ENCODE peak calls at places on chromosomes 2 and 18, in ten cellular contexts. C, Z, I, P, N, M, S, B, E and J are unnamed samples.

GRCh38 chr18:75036941-75037516 is 171.9 kb downstream of the PTGR3 start:
- DNase-seq in C (no peak), Z (peak; percentile 2), I (no peak), P (no peak), N (no peak), M (no peak), S (no peak), B (no peak), E (no peak), J (no peak)

GRCh38 chr2:106004854-106005253 is 189.2 kb downstream of the UXS1 start:
- DNase-seq in C (no peak), Z (no peak), I (no peak), P (no peak), N (no peak), M (no peak), S (no peak), B (no peak), E (no peak), J (no peak)

GRCh38 chr2:200376422-200377142 is 70.1 kb downstream of the SPATS2L start:
- DNase-seq in C (no peak), Z (no peak), I (no peak), P (no peak), N (no peak), M (no peak), S (no peak), B (no peak), E (no peak), J (no peak)

GRCh38 chr18:76459312-76459686 is 35.7 kb downstream of the ZNF516 start:
- DNase-seq in C (no peak), Z (no peak), I (no peak), P (no peak), N (peak; percentile 49), M (no peak), S (no peak), B (no peak), E (no peak), J (no peak)

GRCh38 chr2:147026664-147027278 is 818.1 kb upstream of the ACVR2A start:
- DNase-seq in C (no peak), Z (peak; percentile 91), I (no peak), P (no peak), N (no peak), M (no peak), S (peak; percentile 40), B (no peak), E (no peak), J (no peak)

GRCh38 chr18:46250084-46250811 is 146.1 kb downstream of the HAUS1 start:
- DNase-seq in C (no peak), Z (peak; percentile 67), I (peak; percentile 64), P (no peak), N (no peak), M (peak; percentile 14), S (peak; percentile 98), B (no peak), E (no peak), J (peak; percentile 17)

GRCh38 chr2:130848518-130849210 is 11.9 kb downstream of the ARHGEF4 start:
- DNase-seq in C (no peak), Z (no peak), I (no peak), P (no peak), N (no peak), M (no peak), S (no peak), B (no peak), E (no peak), J (no peak)

GRCh38 chr2:28096421-28096820 is 205.9 kb downstream of the BABAM2 start:
- DNase-seq in C (no peak), Z (peak; percentile 59), I (no peak), P (no peak), N (no peak), M (no peak), S (no peak), B (no peak), E (no peak), J (no peak)

GRCh38 chr18:51890762-51891161 is 449.2 kb upstream of the DCC start:
- DNase-seq in C (peak; percentile 63), Z (peak; percentile 12), I (no peak), P (no peak), N (no peak), M (no peak), S (peak; percentile 93), B (no peak), E (peak; percentile 18), J (no peak)

GRCh38 chr2:191908874-191909273 is 62.0 kb upstream of the CAVIN2 start:
- DNase-seq in C (no peak), Z (no peak), I (no peak), P (no peak), N (no peak), M (no peak), S (no peak), B (no peak), E (no peak), J (no peak)

GRCh38 chr2:66170681-66171234 is 264.2 kb upstream of the MEIS1 start:
- DNase-seq in C (no peak), Z (no peak), I (no peak), P (no peak), N (no peak), M (no peak), S (no peak), B (no peak), E (no peak), J (no peak)

GRCh38 chr2:21429747-21430146 is 306.0 kb downstream of the TDRD15 start:
- DNase-seq in C (no peak), Z (no peak), I (no peak), P (no peak), N (no peak), M (no peak), S (no peak), B (no peak), E (no peak), J (no peak)

GRCh38 chr2:202237787-202238233 is 587 bp downstream of the SUMO1 start:
- DNase-seq in C (peak; percentile 23), Z (peak; percentile 52), I (no peak), P (no peak), N (peak; percentile 71), M (no peak), S (peak; percentile 51), B (peak; percentile 60), E (no peak), J (peak; percentile 14)

GRCh38 chr2:200756618-200757321 is 54.9 kb upstream of the BZW1 start:
- DNase-seq in C (no peak), Z (peak; percentile 68), I (no peak), P (no peak), N (no peak), M (no peak), S (peak; percentile 99), B (no peak), E (peak; percentile 52), J (no peak)

GRCh38 chr2:231015462-231015861 is 19.5 kb downstream of the SPATA3 start:
- DNase-seq in C (no peak), Z (no peak), I (no peak), P (no peak), N (no peak), M (no peak), S (no peak), B (no peak), E (no peak), J (no peak)